ENCODE peak calls at places on chromosomes 4 and X, in seven cellular contexts. V is mesenchymal stem cell, C is mesendoderm, U is IMR-90, G is H9, Y is H1, O is trophoblast cell. N is an unnamed sample.

GRCh38 chr4:165207016-165207430 is 338 bp upstream of the KLHL2 start:
- DNase-seq in V (no peak), C (peak), U (peak), G (peak), Y (no peak), O (no peak), N (peak)

GRCh38 chr4:156169011-156169410 is 215.3 kb upstream of the CTSO start:
- DNase-seq in V (peak), C (peak), U (peak), G (peak), Y (peak), O (peak), N (peak)

GRCh38 chr4:78951862-78952472 is 12.7 kb upstream of the PAQR3 start:
- DNase-seq in V (peak), C (peak), U (peak), G (no peak), Y (no peak), O (peak), N (peak)

GRCh38 chr4:120964596-120964995 is 42.1 kb upstream of the PRDM5 start:
- DNase-seq in V (no peak), C (peak), U (no peak), G (no peak), Y (no peak), O (no peak), N (peak)

GRCh38 chr4:8547108-8547911 is 32.9 kb upstream of the GPR78 start:
- DNase-seq in V (no peak), C (peak), U (peak), G (peak), Y (peak), O (peak), N (peak)

GRCh38 chr4:141410839-141411238 is 190.1 kb downstream of the ZNF330 start:
- DNase-seq in V (no peak), C (no peak), U (peak), G (no peak), Y (no peak), O (peak), N (no peak)

GRCh38 chrX:48801281-48802088 is at the start of gene HDAC6:
- DNase-seq in V (peak), C (peak), U (peak), G (peak), Y (peak), O (peak), N (peak)

GRCh38 chrX:133676344-133677122 is 261.2 kb upstream of the GPC4 start:
- DNase-seq in V (no peak), C (no peak), U (no peak), G (no peak), Y (no peak), O (no peak), N (no peak)

GRCh38 chr4:13704020-13704419 is 76.5 kb upstream of the BOD1L1 start:
- DNase-seq in V (no peak), C (no peak), U (no peak), G (no peak), Y (no peak), O (no peak), N (no peak)
- H2BK5ac ChIP-seq in V (no peak), C (no peak), U (no peak), G (no peak), Y (no peak), O (no peak), N (no peak)

DNA sequence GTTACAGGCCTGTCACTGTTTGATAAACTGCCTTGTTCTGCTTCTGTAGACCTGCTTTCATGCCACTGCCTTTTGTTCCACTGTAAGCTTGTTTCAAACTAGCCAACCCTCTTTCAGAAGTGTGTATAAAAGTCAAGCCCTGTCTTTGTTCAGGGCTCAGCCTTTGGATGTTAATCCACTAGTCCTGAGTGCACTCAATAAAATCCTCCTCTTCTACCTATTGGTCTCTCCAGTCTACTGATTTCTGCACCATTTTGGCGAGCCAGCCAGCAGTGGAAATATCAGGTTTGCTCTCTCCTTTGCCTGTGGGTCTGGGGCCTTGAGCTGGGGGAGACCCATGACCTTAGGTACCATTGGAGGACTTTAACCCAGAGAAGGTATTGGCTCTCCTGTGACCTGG is 901.6 kb upstream of the NDST4 start:
- DNase-seq in V (no peak), C (peak), U (no peak), G (no peak), Y (no peak), O (no peak), N (no peak)
- H2BK120ac ChIP-seq in V (no peak), C (no peak), U (no peak), G (no peak), Y (no peak), O (no peak), N (no peak)

GRCh38 chr4:148092316-148093014 is 349.7 kb downstream of the NR3C2 start:
- DNase-seq in V (no peak), C (no peak), U (peak), G (no peak), Y (no peak), O (no peak), N (no peak)

GRCh38 chr4:148094149-148094548 is 348.1 kb downstream of the NR3C2 start:
- DNase-seq in V (no peak), C (no peak), U (no peak), G (no peak), Y (no peak), O (no peak), N (no peak)

GRCh38 chr4:148091896-148092295 is 350.3 kb downstream of the NR3C2 start:
- DNase-seq in V (no peak), C (no peak), U (no peak), G (no peak), Y (no peak), O (no peak), N (no peak)

GRCh38 chr4:148090503-148091476 is 351.4 kb downstream of the NR3C2 start:
- DNase-seq in V (no peak), C (no peak), U (no peak), G (no peak), Y (no peak), O (no peak), N (no peak)

GRCh38 chr4:148093065-148093464 is 349.1 kb downstream of the NR3C2 start:
- DNase-seq in V (no peak), C (no peak), U (no peak), G (no peak), Y (no peak), O (no peak), N (no peak)
- H2BK5ac ChIP-seq in V (no peak), C (no peak), U (no peak), G (no peak), Y (no peak), O (no peak), N (no peak)

GRCh38 chr4:1584498-1584897 is 99.6 kb downstream of the FAM53A start:
- DNase-seq in V (no peak), C (no peak), U (no peak), G (no peak), Y (no peak), O (no peak), N (no peak)
- H2BK120ac ChIP-seq in V (no peak), C (no peak), U (no peak), G (no peak), Y (no peak), O (no peak), N (no peak)

GRCh38 chrX:155768036-155768769 is 112.9 kb upstream of the VAMP7 start:
- DNase-seq in V (peak), C (peak), U (peak), G (no peak), Y (no peak), O (peak), N (no peak)
- H2BK5ac ChIP-seq in V (no peak), C (no peak), U (no peak), G (no peak), Y (no peak), O (no peak), N (no peak)

N was measured in neuronal stem cell.